ENCODE peak calls at places on chromosomes 2 and 18, in eight cellular contexts. B is stimulated activated CD8-positive, alpha-beta memory T cell treated with anti-CD3 and anti-CD28 coated beads, Interleukin-2, amount 100 ng/mL, for 48 hours; O is GM12891; M is putamen; U is endothelial cell; V is stimulated activated CD4-positive, alpha-beta T cell treated with anti-CD3 and anti-CD28 coated beads, Interleukin-2, amount 100 ng/mL, for 48 hours; K is activated CD4-positive, alpha-beta T cell treated with anti-CD3 and anti-CD28 coated beads, Interleukin-2, amount 50 U/mL, for 24 hours; W is lower leg skin. I is an unnamed sample.

GRCh38 chr2:9423922-9424272 is 443 bp downstream of the CPSF3 start:
- DNase-seq in V (peak; percentile 12), O (no peak), K (no peak), M (no peak), W (no peak), U (no peak), B (no peak), I (peak; percentile 43)

GRCh38 chr2:196924051-196924450 is 2.5 kb downstream of the PGAP1 start:
- DNase-seq in K (no peak), V (no peak), W (no peak), U (no peak), B (no peak), M (no peak), O (no peak), I (no peak)

GRCh38 chr2:83596592-83597339 is 862.3 kb downstream of the SUCLG1 start:
- DNase-seq in K (no peak), O (no peak), V (no peak), W (no peak), M (no peak), U (no peak), B (no peak), I (no peak)

GRCh38 chr18:60146220-60146960 is 226.2 kb downstream of the MC4R start:
- DNase-seq in O (no peak), M (no peak), U (no peak), B (no peak), K (no peak), V (no peak), W (no peak), I (no peak)

GRCh38 chr2:190853659-190854386 is 26.8 kb upstream of the GLS start:
- DNase-seq in O (peak; percentile 11), B (no peak), M (no peak), K (no peak), V (no peak), W (no peak), U (no peak), I (no peak)

GRCh38 chr2:56012216-56012615 is 88.6 kb upstream of the EFEMP1 start:
- DNase-seq in K (no peak), M (no peak), W (no peak), B (no peak), U (no peak), V (no peak), O (no peak), I (no peak)

GRCh38 chr2:142220901-142221300 is 90.1 kb upstream of the LRP1B start:
- DNase-seq in O (no peak), M (no peak), W (no peak), U (no peak), K (no peak), V (no peak), B (no peak), I (peak; percentile 8)

GRCh38 chr2:118244686-118245085 is 156.4 kb downstream of the INSIG2 start:
- DNase-seq in B (no peak), K (no peak), O (no peak), V (no peak), M (no peak), U (no peak), W (no peak), I (no peak)

GRCh38 chr18:28175930-28176673 is 828 bp downstream of the CDH2 start:
- DNase-seq in K (no peak), M (peak; percentile 51), W (no peak), U (peak; percentile 46), O (no peak), V (no peak), B (no peak), I (peak; percentile 61)

GRCh38 chr2:182587831-182588230 is 128.2 kb upstream of the DNAJC10 start:
- DNase-seq in W (no peak), M (no peak), B (no peak), K (no peak), V (no peak), U (no peak), O (no peak), I (peak; percentile 88)

GRCh38 chr2:157872791-157873190 is 3.3 kb downstream of the ACVR1 start:
- DNase-seq in O (no peak), W (no peak), K (no peak), B (no peak), V (no peak), U (no peak), M (no peak), I (peak; percentile 25)

GRCh38 chr2:3459185-3460015 is 59.9 kb downstream of the ADI1 start:
- DNase-seq in V (no peak), O (no peak), K (no peak), W (peak; percentile 77), B (no peak), M (no peak), U (no peak), I (no peak)